ENCODE peak calls at places on chromosomes 2 and 18, in six cellular contexts. E is GM23338, J is fibroblast of mammary gland, P is cardiac muscle cell, N is H9, A is dorsolateral prefrontal cortex. O is an unnamed sample.
A peak's percentile ranks its signal among the peaks of the same experiment; 100 is the strongest.

GRCh38 chr2:136527560-136527959 is 237.8 kb upstream of the THSD7B start:
- DNase-seq in E (peak; percentile 93), J (peak; percentile 10), P (peak; percentile 2), N (peak; percentile 50), A (no peak), O (no peak)

GRCh38 chr2:101546376-101547058 is 71.6 kb upstream of the RFX8 start:
- DNase-seq in E (no peak), J (peak; percentile 69), P (peak; percentile 69), N (no peak), A (no peak), O (no peak)

GRCh38 chr2:150008901-150009300 is 421.3 kb upstream of the MMADHC start:
- DNase-seq in E (no peak), J (no peak), P (no peak), N (no peak), A (no peak), O (no peak)

GRCh38 chr18:8507361-8507760 is 101.9 kb upstream of the RAB12 start:
- DNase-seq in E (peak; percentile 60), J (peak; percentile 22), P (peak; percentile 21), N (no peak), A (no peak), O (peak; percentile 36)

GRCh38 chr2:40372586-40372985 is 79.3 kb downstream of the SLC8A1 start:
- DNase-seq in E (no peak), J (no peak), P (peak; percentile 70), N (no peak), A (no peak), O (no peak)

GRCh38 chr2:19362652-19363473 is 4.4 kb upstream of the OSR1 start:
- DNase-seq in E (peak; percentile 88), J (peak; percentile 86), P (peak; percentile 92), N (peak; percentile 70), A (peak; percentile 54), O (peak; percentile 84)

GRCh38 chr2:182887093-182887492 is 20.7 kb upstream of the FRZB start:
- DNase-seq in E (no peak), J (no peak), P (no peak), N (no peak), A (no peak), O (no peak)

GRCh38 chr18:111292-112014 is 46.9 kb upstream of the USP14 start:
- DNase-seq in E (peak; percentile 79), J (no peak), P (peak; percentile 64), N (peak; percentile 72), A (peak; percentile 24), O (peak; percentile 90)

GRCh38 chr2:119704670-119705120 is 25.7 kb downstream of the TMEM177 start:
- DNase-seq in E (no peak), J (peak; percentile 91), P (peak; percentile 44), N (no peak), A (no peak), O (no peak)

GRCh38 chr2:60644942-60645341 is 91.5 kb upstream of the BCL11A start:
- DNase-seq in E (no peak), J (no peak), P (no peak), N (no peak), A (peak; percentile 80), O (no peak)

GRCh38 chr2:25544445-25544844 is 128.9 kb downstream of the DTNB start:
- DNase-seq in E (no peak), J (no peak), P (no peak), N (no peak), A (no peak), O (no peak)

GRCh38 chr2:8685697-8686358 is 4.0 kb downstream of the ID2 start:
- DNase-seq in E (peak; percentile 61), J (no peak), P (peak; percentile 53), N (peak; percentile 74), A (peak; percentile 38), O (peak; percentile 89)

GRCh38 chr18:45951021-45951714 is 16.0 kb downstream of the EPG5 start:
- DNase-seq in E (no peak), J (peak; percentile 84), P (peak; percentile 90), N (no peak), A (no peak), O (no peak)

GRCh38 chr2:226799976-226800940 is 638 bp upstream of the IRS1 start:
- DNase-seq in E (peak; percentile 38), J (no peak), P (no peak), N (peak; percentile 38), A (no peak), O (peak; percentile 18)

GRCh38 chr2:26640331-26640745 is 828 bp downstream of the CIB4 start:
- DNase-seq in E (peak; percentile 46), J (peak; percentile 73), P (peak; percentile 88), N (peak; percentile 58), A (no peak), O (no peak)

GRCh38 chr2:25159947-25160346 is 8.4 kb downstream of the POMC start:
- DNase-seq in E (peak; percentile 78), J (peak; percentile 8), P (peak; percentile 42), N (peak; percentile 77), A (no peak), O (peak; percentile 59)

GRCh38 chr2:217929757-217930707 is 72.8 kb downstream of the TNS1 start:
- DNase-seq in E (no peak), J (peak; percentile 55), P (peak; percentile 83), N (no peak), A (no peak), O (no peak)

GRCh38 chr2:181461056-181461630 is 4.0 kb downstream of the ITGA4 start:
- DNase-seq in E (no peak), J (no peak), P (no peak), N (no peak), A (no peak), O (no peak)

GRCh38 chr2:240723851-240724250 is 32.2 kb downstream of the AQP12A start:
- DNase-seq in E (no peak), J (no peak), P (no peak), N (no peak), A (no peak), O (no peak)

GRCh38 chr2:142857247-142858154 is 20.0 kb upstream of the KYNU start:
- DNase-seq in E (no peak), J (peak; percentile 44), P (peak; percentile 52), N (no peak), A (no peak), O (no peak)

GRCh38 chr2:86518498-86518897 is 44.7 kb downstream of the CHMP3 start:
- DNase-seq in E (peak; percentile 65), J (peak; percentile 17), P (peak; percentile 33), N (no peak), A (peak; percentile 67), O (no peak)

GRCh38 chr2:48129256-48129950 is 223.1 kb upstream of the FBXO11 start:
- DNase-seq in E (no peak), J (peak; percentile 35), P (no peak), N (no peak), A (no peak), O (no peak)

GRCh38 chr2:26325851-26326250 is 20.1 kb upstream of the SELENOI start:
- DNase-seq in E (no peak), J (peak; percentile 82), P (peak; percentile 45), N (no peak), A (no peak), O (no peak)

GRCh38 chr2:61023670-61024069 is 5.6 kb upstream of the PUS10 start:
- DNase-seq in E (no peak), J (no peak), P (no peak), N (no peak), A (no peak), O (no peak)

GRCh38 chr2:209208211-209208610 is 215.6 kb upstream of the MAP2 start:
- DNase-seq in E (peak; percentile 75), J (peak; percentile 9), P (no peak), N (peak; percentile 31), A (peak; percentile 18), O (peak; percentile 72)
- TF ChIP-seq CTCF in E (peak; percentile 83), J (peak; percentile 43), P (no peak), N (peak; percentile 95), A (peak; percentile 59), O (peak; percentile 81)

DNA sequence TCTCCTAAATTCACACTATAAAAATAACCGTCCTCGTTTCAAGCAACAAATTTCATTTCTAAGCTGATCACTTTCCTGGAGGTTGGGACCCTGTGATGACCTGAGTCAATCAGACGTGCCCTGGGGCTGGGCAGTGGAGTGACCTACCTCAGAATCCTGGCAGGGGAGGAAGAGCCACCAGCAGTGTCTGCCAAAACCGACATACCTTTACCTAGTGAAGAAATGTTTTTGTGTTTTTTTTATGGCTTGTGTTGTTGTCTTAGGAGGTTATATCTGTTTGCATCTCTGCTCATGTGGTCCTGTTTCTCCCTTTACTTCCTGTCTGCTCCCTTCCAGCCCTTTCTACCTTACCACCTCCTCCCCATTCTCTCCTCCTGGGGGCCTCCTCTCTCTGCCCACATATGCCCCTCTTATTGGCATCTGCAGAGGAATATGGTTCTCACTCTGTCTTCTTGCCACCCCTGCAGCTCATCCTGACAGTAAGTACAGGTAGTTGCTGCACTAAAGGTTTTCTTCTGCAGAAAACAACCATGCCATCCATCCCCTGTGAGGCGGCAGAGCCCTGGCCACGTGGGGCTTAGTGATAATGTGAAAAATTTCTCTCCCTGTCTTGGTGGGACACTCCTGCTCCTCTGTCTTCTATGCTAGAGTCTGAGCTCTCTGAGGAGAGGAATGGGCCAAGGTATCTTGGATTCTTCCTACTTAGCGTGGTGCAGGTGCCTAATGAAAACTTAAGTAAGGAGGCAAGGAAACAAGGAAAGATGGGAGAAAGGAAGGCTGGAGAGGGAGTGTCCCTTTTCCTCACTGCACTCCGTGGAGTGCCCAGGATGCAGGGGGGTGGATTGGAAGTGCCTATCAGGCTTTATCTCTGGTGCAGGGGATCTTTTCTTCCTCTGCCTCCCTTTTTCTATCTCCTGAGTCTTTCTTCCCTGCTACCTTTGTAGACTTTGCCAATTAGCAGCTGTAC is 15.4 kb downstream of the ACOXL start:
- DNase-seq in E (no peak), J (no peak), P (no peak), N (no peak), A (no peak), O (no peak)
- TF ChIP-seq CTCF in E (no peak), J (no peak), P (no peak), N (no peak), A (no peak), O (no peak)

GRCh38 chr2:105748564-105748963 is 3.9 kb downstream of the NCK2 start:
- DNase-seq in E (no peak), J (no peak), P (no peak), N (no peak), A (no peak), O (no peak)
- TF ChIP-seq CTCF in E (peak; percentile 35), J (no peak), P (no peak), N (no peak), A (peak; percentile 6), O (no peak)

GRCh38 chr2:201857326-201857725 is 51.0 kb downstream of the CDK15 start:
- DNase-seq in E (no peak), J (no peak), P (no peak), N (no peak), A (no peak), O (no peak)

GRCh38 chr2:201859886-201860285 is 53.5 kb downstream of the CDK15 start:
- DNase-seq in E (no peak), J (peak; percentile 41), P (no peak), N (no peak), A (no peak), O (no peak)

GRCh38 chr2:201856561-201856960 is 50.2 kb downstream of the CDK15 start:
- DNase-seq in E (no peak), J (no peak), P (no peak), N (no peak), A (no peak), O (no peak)

GRCh38 chr2:201858781-201859180 is 52.4 kb downstream of the CDK15 start:
- DNase-seq in E (peak; percentile 79), J (peak; percentile 67), P (peak; percentile 56), N (peak; percentile 79), A (no peak), O (peak; percentile 42)

DNA sequence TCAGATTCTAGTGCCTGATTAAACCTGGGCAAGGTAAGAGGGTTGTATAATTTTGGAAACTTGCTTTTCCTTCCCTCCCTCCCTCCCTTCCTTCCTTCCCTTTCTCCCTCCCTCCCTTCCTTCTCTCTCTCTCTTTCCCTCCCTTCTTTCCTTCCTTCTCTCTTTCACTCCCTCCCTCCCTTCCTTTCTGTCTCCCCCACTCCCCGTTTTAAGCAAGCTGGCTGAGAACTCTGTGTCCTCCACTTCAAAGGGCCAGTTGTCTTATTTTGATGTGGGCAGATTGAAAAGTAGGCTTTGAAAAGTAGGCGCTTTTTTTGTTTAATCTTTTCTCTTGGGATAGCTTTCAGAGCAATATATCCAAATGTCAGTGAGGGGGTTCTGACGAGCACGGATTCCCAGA is 51.9 kb downstream of the CDK15 start:
- DNase-seq in E (peak; percentile 53), J (no peak), P (no peak), N (no peak), A (no peak), O (no peak)
- TF ChIP-seq CTCF in E (no peak), J (no peak), P (no peak), N (no peak), A (no peak), O (no peak)

O was measured in glutamatergic neuron.